ENCODE peak calls at places on chromosomes 4 and X, in eight cellular contexts. One of them, this sample, is unnamed.
A peak's percentile ranks its signal among the peaks of the same experiment; 100 is the strongest.

GRCh38 chr4:17702666-17703065 is 78.8 kb downstream of the FAM184B start:
- DNase-seq in uterus: no peak
- DNase-seq in heart left ventricle: no peak
- DNase-seq in ovary: no peak
- DNase-seq in lower lobe of right lung: no peak
- DNase-seq in PC-3: no peak
- DNase-seq in endodermal cell: no peak
- DNase-seq in ascending aorta: no peak
- DNase-seq in this sample: no peak

GRCh38 chr4:88246600-88246999 is 37.8 kb downstream of the PPM1K start:
- DNase-seq in heart left ventricle: no peak
- DNase-seq in endodermal cell: no peak
- DNase-seq in lower lobe of right lung: no peak
- DNase-seq in ascending aorta: no peak
- DNase-seq in PC-3: no peak
- DNase-seq in ovary: no peak
- DNase-seq in uterus: no peak
- DNase-seq in this sample: no peak

GRCh38 chr4:185880571-185880970 is 68.6 kb upstream of the SORBS2 start:
- DNase-seq in ovary: no peak
- DNase-seq in endodermal cell: no peak
- DNase-seq in uterus: no peak
- DNase-seq in PC-3: peak; percentile 8
- DNase-seq in ascending aorta: no peak
- DNase-seq in heart left ventricle: no peak
- DNase-seq in lower lobe of right lung: no peak
- DNase-seq in this sample: no peak

GRCh38 chr4:42391981-42392380 is 5.3 kb upstream of the SHISA3 start:
- DNase-seq in heart left ventricle: peak; percentile 78
- DNase-seq in ovary: no peak
- DNase-seq in uterus: no peak
- DNase-seq in ascending aorta: no peak
- DNase-seq in PC-3: no peak
- DNase-seq in lower lobe of right lung: no peak
- DNase-seq in endodermal cell: no peak
- DNase-seq in this sample: no peak

GRCh38 chr4:159235779-159236368 is 133.0 kb downstream of the RAPGEF2 start:
- DNase-seq in heart left ventricle: no peak
- DNase-seq in ovary: no peak
- DNase-seq in uterus: no peak
- DNase-seq in endodermal cell: no peak
- DNase-seq in PC-3: no peak
- DNase-seq in lower lobe of right lung: no peak
- DNase-seq in ascending aorta: no peak
- DNase-seq in this sample: no peak

GRCh38 chr4:86834901-86835300 is 14.3 kb downstream of the SLC10A6 start:
- DNase-seq in heart left ventricle: no peak
- DNase-seq in ascending aorta: no peak
- DNase-seq in PC-3: no peak
- DNase-seq in ovary: no peak
- DNase-seq in lower lobe of right lung: no peak
- DNase-seq in endodermal cell: no peak
- DNase-seq in uterus: no peak
- DNase-seq in this sample: no peak

GRCh38 chrX:123138473-123138872 is 45.6 kb upstream of the GRIA3 start:
- DNase-seq in heart left ventricle: no peak
- DNase-seq in lower lobe of right lung: no peak
- DNase-seq in ovary: no peak
- DNase-seq in endodermal cell: no peak
- DNase-seq in PC-3: peak; percentile 4
- DNase-seq in uterus: no peak
- DNase-seq in ascending aorta: no peak
- DNase-seq in this sample: no peak

GRCh38 chrX:74349387-74349786 is 45.4 kb downstream of the ZCCHC13 start:
- DNase-seq in lower lobe of right lung: no peak
- DNase-seq in ascending aorta: no peak
- DNase-seq in endodermal cell: no peak
- DNase-seq in uterus: no peak
- DNase-seq in PC-3: peak; percentile 69
- DNase-seq in ovary: no peak
- DNase-seq in heart left ventricle: no peak
- DNase-seq in this sample: no peak

GRCh38 chrX:11968470-11968869 is 169.8 kb upstream of the FRMPD4 start:
- DNase-seq in heart left ventricle: no peak
- DNase-seq in lower lobe of right lung: no peak
- DNase-seq in ovary: no peak
- DNase-seq in uterus: no peak
- DNase-seq in ascending aorta: no peak
- DNase-seq in endodermal cell: no peak
- DNase-seq in PC-3: peak; percentile 81
- DNase-seq in this sample: no peak

GRCh38 chrX:143635915-143636314 is at the start of gene SLITRK4:
- DNase-seq in ovary: no peak
- DNase-seq in endodermal cell: peak; percentile 90
- DNase-seq in PC-3: peak; percentile 6
- DNase-seq in uterus: no peak
- DNase-seq in lower lobe of right lung: no peak
- DNase-seq in heart left ventricle: no peak
- DNase-seq in ascending aorta: no peak
- DNase-seq in this sample: peak; percentile 27

GRCh38 chrX:15221321-15221720 is 48.6 kb downstream of the ASB9 start:
- DNase-seq in lower lobe of right lung: no peak
- DNase-seq in endodermal cell: no peak
- DNase-seq in heart left ventricle: no peak
- DNase-seq in uterus: no peak
- DNase-seq in ovary: no peak
- DNase-seq in ascending aorta: no peak
- DNase-seq in PC-3: peak; percentile 6
- DNase-seq in this sample: no peak

GRCh38 chr4:184450045-184450444 is 24.3 kb downstream of the IRF2 start:
- DNase-seq in ovary: no peak
- DNase-seq in heart left ventricle: no peak
- DNase-seq in uterus: no peak
- DNase-seq in PC-3: peak; percentile 44
- DNase-seq in lower lobe of right lung: no peak
- DNase-seq in ascending aorta: no peak
- DNase-seq in endodermal cell: no peak
- DNase-seq in this sample: no peak

GRCh38 chrX:120457766-120458180 is 11.3 kb downstream of the LAMP2 start:
- DNase-seq in lower lobe of right lung: no peak
- DNase-seq in heart left ventricle: no peak
- DNase-seq in ascending aorta: no peak
- DNase-seq in ovary: no peak
- DNase-seq in PC-3: peak; percentile 90
- DNase-seq in endodermal cell: no peak
- DNase-seq in uterus: no peak
- DNase-seq in this sample: no peak

GRCh38 chr4:1009647-1010521 is 1.5 kb upstream of the FGFRL1 start:
- DNase-seq in ovary: peak; percentile 84
- DNase-seq in ascending aorta: peak; percentile 82
- DNase-seq in lower lobe of right lung: peak; percentile 79
- DNase-seq in heart left ventricle: peak; percentile 72
- DNase-seq in uterus: peak; percentile 75
- DNase-seq in PC-3: peak; percentile 44
- DNase-seq in endodermal cell: peak; percentile 89
- DNase-seq in this sample: no peak

GRCh38 chr4:1207157-1207470 is 34.7 kb upstream of the SPON2 start:
- DNase-seq in endodermal cell: no peak
- DNase-seq in ovary: peak; percentile 60
- DNase-seq in PC-3: no peak
- DNase-seq in lower lobe of right lung: peak; percentile 43
- DNase-seq in uterus: peak; percentile 23
- DNase-seq in ascending aorta: peak; percentile 56
- DNase-seq in heart left ventricle: peak; percentile 26
- DNase-seq in this sample: no peak

GRCh38 chr4:2413821-2414610 is 4.4 kb downstream of the ZFYVE28 start:
- DNase-seq in PC-3: peak; percentile 24
- DNase-seq in uterus: no peak
- DNase-seq in ovary: no peak
- DNase-seq in endodermal cell: peak; percentile 76
- DNase-seq in heart left ventricle: no peak
- DNase-seq in lower lobe of right lung: peak; percentile 43
- DNase-seq in ascending aorta: no peak
- DNase-seq in this sample: no peak
- H3K27ac ChIP-seq in PC-3: peak overlapping the region; percentile 88
- H3K27ac ChIP-seq in uterus: peak overlapping the region; percentile 48
- H3K27ac ChIP-seq in ovary: no peak overlapping the region
- H3K27ac ChIP-seq in endodermal cell: no peak overlapping the region
- H3K27ac ChIP-seq in heart left ventricle: no peak overlapping the region
- H3K27ac ChIP-seq in lower lobe of right lung: peak overlapping the region; percentile 79
- H3K27ac ChIP-seq in ascending aorta: peak overlapping the region; percentile 52
- H3K27ac ChIP-seq in this sample: no peak overlapping the region

GRCh38 chr4:3304831-3305609 is 12.2 kb downstream of the RGS12 start:
- DNase-seq in lower lobe of right lung: peak; percentile 37
- DNase-seq in heart left ventricle: peak; percentile 62
- DNase-seq in endodermal cell: peak; percentile 34
- DNase-seq in ascending aorta: peak; percentile 63
- DNase-seq in PC-3: no peak
- DNase-seq in uterus: peak; percentile 50
- DNase-seq in ovary: peak; percentile 72
- DNase-seq in this sample: no peak
- H3K4me3 ChIP-seq in lower lobe of right lung: peak overlapping the region; percentile 11
- H3K4me3 ChIP-seq in heart left ventricle: no peak overlapping the region
- H3K4me3 ChIP-seq in endodermal cell: no peak overlapping the region
- H3K4me3 ChIP-seq in ascending aorta: peak overlapping the region; percentile 6
- H3K4me3 ChIP-seq in PC-3: no peak overlapping the region
- H3K4me3 ChIP-seq in uterus: no peak overlapping the region
- H3K4me3 ChIP-seq in ovary: no peak overlapping the region
- H3K4me3 ChIP-seq in this sample: no peak overlapping the region

GRCh38 chrX:79444694-79445093 is 77.6 kb upstream of the ITM2A start:
- DNase-seq in uterus: no peak
- DNase-seq in ovary: no peak
- DNase-seq in endodermal cell: no peak
- DNase-seq in ascending aorta: no peak
- DNase-seq in PC-3: no peak
- DNase-seq in lower lobe of right lung: no peak
- DNase-seq in heart left ventricle: no peak
- DNase-seq in this sample: no peak
- H3K27ac ChIP-seq in uterus: no peak overlapping the region
- H3K27ac ChIP-seq in ovary: no peak overlapping the region
- H3K27ac ChIP-seq in endodermal cell: no peak overlapping the region
- H3K27ac ChIP-seq in ascending aorta: no peak overlapping the region
- H3K27ac ChIP-seq in PC-3: no peak overlapping the region
- H3K27ac ChIP-seq in lower lobe of right lung: no peak overlapping the region
- H3K27ac ChIP-seq in heart left ventricle: no peak overlapping the region
- H3K27ac ChIP-seq in this sample: no peak overlapping the region

GRCh38 chrX:48538641-48539344 is 721 bp upstream of the TBC1D25 start:
- DNase-seq in uterus: no peak
- DNase-seq in heart left ventricle: no peak
- DNase-seq in PC-3: no peak
- DNase-seq in ascending aorta: no peak
- DNase-seq in ovary: no peak
- DNase-seq in endodermal cell: no peak
- DNase-seq in lower lobe of right lung: no peak
- DNase-seq in this sample: no peak
- H3K4me3 ChIP-seq in uterus: peak overlapping the region; percentile 47
- H3K4me3 ChIP-seq in heart left ventricle: peak overlapping the region; percentile 60
- H3K4me3 ChIP-seq in PC-3: peak overlapping the region; percentile 84
- H3K4me3 ChIP-seq in ascending aorta: no peak overlapping the region
- H3K4me3 ChIP-seq in ovary: peak overlapping the region; percentile 26
- H3K4me3 ChIP-seq in endodermal cell: no peak overlapping the region
- H3K4me3 ChIP-seq in lower lobe of right lung: peak overlapping the region; percentile 64
- H3K4me3 ChIP-seq in this sample: no peak overlapping the region

GRCh38 chr4:61200991-61201526 is 933 bp downstream of the ADGRL3 start:
- DNase-seq in ovary: no peak
- DNase-seq in uterus: no peak
- DNase-seq in lower lobe of right lung: no peak
- DNase-seq in endodermal cell: peak; percentile 78
- DNase-seq in heart left ventricle: peak; percentile 37
- DNase-seq in ascending aorta: no peak
- DNase-seq in PC-3: peak; percentile 14
- DNase-seq in this sample: no peak

GRCh38 chr4:61201562-61202099 is 1.5 kb downstream of the ADGRL3 start:
- DNase-seq in ascending aorta: no peak
- DNase-seq in uterus: peak; percentile 14
- DNase-seq in heart left ventricle: peak; percentile 29
- DNase-seq in lower lobe of right lung: peak; percentile 32
- DNase-seq in endodermal cell: peak; percentile 78
- DNase-seq in ovary: no peak
- DNase-seq in PC-3: no peak
- DNase-seq in this sample: no peak

GRCh38 chr4:61204353-61204752 is 4.2 kb downstream of the ADGRL3 start:
- DNase-seq in PC-3: peak; percentile 86
- DNase-seq in ovary: no peak
- DNase-seq in ascending aorta: no peak
- DNase-seq in lower lobe of right lung: no peak
- DNase-seq in uterus: no peak
- DNase-seq in endodermal cell: no peak
- DNase-seq in heart left ventricle: no peak
- DNase-seq in this sample: no peak

GRCh38 chr4:61202100-61202637 is 2.0 kb downstream of the ADGRL3 start:
- DNase-seq in lower lobe of right lung: peak; percentile 38
- DNase-seq in heart left ventricle: peak; percentile 33
- DNase-seq in ovary: no peak
- DNase-seq in ascending aorta: no peak
- DNase-seq in uterus: no peak
- DNase-seq in endodermal cell: no peak
- DNase-seq in PC-3: peak; percentile 14
- DNase-seq in this sample: no peak

DNA sequence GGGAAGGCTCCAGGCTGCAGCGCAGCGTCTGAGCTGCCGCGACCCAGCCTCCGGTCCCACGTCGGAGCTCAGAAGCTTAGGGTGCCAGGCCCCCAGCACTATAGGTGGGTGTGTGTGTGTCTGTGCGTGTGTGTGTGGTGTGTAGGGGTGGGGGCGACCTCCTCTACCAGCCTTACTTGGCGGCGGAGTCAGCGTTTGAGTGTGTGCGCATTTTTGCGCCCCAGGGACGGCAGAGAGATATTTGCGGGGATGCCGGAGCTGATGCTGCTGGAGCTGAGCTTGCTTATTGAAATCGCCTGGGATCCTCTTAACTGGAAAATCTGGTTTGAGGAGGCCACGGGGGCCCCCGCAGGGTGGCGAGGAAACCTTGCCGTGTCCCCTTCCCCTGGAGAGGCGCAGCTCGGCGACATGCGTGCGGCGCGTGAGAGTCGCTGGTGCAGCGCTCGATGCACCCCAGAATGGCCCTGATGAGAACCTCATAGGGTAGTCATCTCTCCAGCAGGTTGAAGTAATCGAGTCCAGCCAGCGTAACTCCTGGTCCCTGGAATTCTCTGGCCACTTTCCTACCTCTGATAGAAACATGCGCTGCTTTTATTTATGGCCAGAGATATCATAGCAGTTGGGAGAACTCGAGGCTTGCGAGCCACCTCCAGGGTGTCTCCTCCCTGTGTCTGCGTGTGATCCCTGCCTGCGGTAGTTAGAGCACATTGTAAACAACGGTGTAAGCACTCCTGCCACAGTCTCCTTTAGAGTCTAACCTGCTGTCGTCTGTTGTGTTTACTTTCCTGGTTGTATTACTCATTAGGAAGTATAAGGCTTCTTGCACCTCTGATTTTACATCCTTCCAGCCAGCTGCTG is 2.7 kb downstream of the ADGRL3 start:
- DNase-seq in lower lobe of right lung: no peak
- DNase-seq in PC-3: peak; percentile 72
- DNase-seq in ascending aorta: no peak
- DNase-seq in endodermal cell: peak; percentile 79
- DNase-seq in ovary: no peak
- DNase-seq in heart left ventricle: peak; percentile 36
- DNase-seq in uterus: no peak
- DNase-seq in this sample: no peak
- H3K27ac ChIP-seq in lower lobe of right lung: no peak overlapping the region
- H3K27ac ChIP-seq in PC-3: no peak overlapping the region
- H3K27ac ChIP-seq in ascending aorta: peak overlapping the region; percentile 72
- H3K27ac ChIP-seq in endodermal cell: no peak overlapping the region
- H3K27ac ChIP-seq in ovary: no peak overlapping the region
- H3K27ac ChIP-seq in heart left ventricle: peak overlapping the region; percentile 52
- H3K27ac ChIP-seq in uterus: peak overlapping the region; percentile 47
- H3K27ac ChIP-seq in this sample: no peak overlapping the region